ENCODE peak calls at places on chromosomes 6 and 20, in seven cellular contexts. One of them, this sample, is unnamed.

GRCh38 chr6:34391711-34392496 is 565 bp downstream of the NUDT3 start:
- DNase-seq in stimulated activated CD4-positive, alpha-beta T cell treated with anti-CD3 and anti-CD28 coated beads, TNF-alpha, amount 100 ng/mL, for 24 hours: peak
- DNase-seq in activated T-cell treated with anti-CD3 and anti-CD28 coated beads, Interleukin-2, amount 50 U/mL, for 48 hours: peak
- DNase-seq in activated naive CD4-positive, alpha-beta T cell: peak
- DNase-seq in neural crest cell: peak
- DNase-seq in astrocyte of the spinal cord: peak
- DNase-seq in activated T-helper 9 cell treated with anti-CD3 and anti-CD28 coated beads, Interleukin-2, amount 50 U/mL, for 16 hours: peak
- DNase-seq in this sample: peak

GRCh38 chr20:11267131-11267761 is 593.4 kb upstream of the JAG1 start:
- DNase-seq in stimulated activated CD4-positive, alpha-beta T cell treated with anti-CD3 and anti-CD28 coated beads, TNF-alpha, amount 100 ng/mL, for 24 hours: no peak
- DNase-seq in activated T-cell treated with anti-CD3 and anti-CD28 coated beads, Interleukin-2, amount 50 U/mL, for 48 hours: no peak
- DNase-seq in activated naive CD4-positive, alpha-beta T cell: no peak
- DNase-seq in neural crest cell: no peak
- DNase-seq in astrocyte of the spinal cord: peak
- DNase-seq in activated T-helper 9 cell treated with anti-CD3 and anti-CD28 coated beads, Interleukin-2, amount 50 U/mL, for 16 hours: no peak
- DNase-seq in this sample: peak

GRCh38 chr6:154500769-154501171 is 9.7 kb downstream of the CNKSR3 start:
- DNase-seq in stimulated activated CD4-positive, alpha-beta T cell treated with anti-CD3 and anti-CD28 coated beads, TNF-alpha, amount 100 ng/mL, for 24 hours: no peak
- DNase-seq in activated T-cell treated with anti-CD3 and anti-CD28 coated beads, Interleukin-2, amount 50 U/mL, for 48 hours: no peak
- DNase-seq in activated naive CD4-positive, alpha-beta T cell: no peak
- DNase-seq in neural crest cell: no peak
- DNase-seq in astrocyte of the spinal cord: no peak
- DNase-seq in activated T-helper 9 cell treated with anti-CD3 and anti-CD28 coated beads, Interleukin-2, amount 50 U/mL, for 16 hours: no peak
- DNase-seq in this sample: no peak

GRCh38 chr6:44309092-44309491 is 4.1 kb downstream of the AARS2 start:
- DNase-seq in stimulated activated CD4-positive, alpha-beta T cell treated with anti-CD3 and anti-CD28 coated beads, TNF-alpha, amount 100 ng/mL, for 24 hours: no peak
- DNase-seq in activated T-cell treated with anti-CD3 and anti-CD28 coated beads, Interleukin-2, amount 50 U/mL, for 48 hours: no peak
- DNase-seq in activated naive CD4-positive, alpha-beta T cell: no peak
- DNase-seq in neural crest cell: no peak
- DNase-seq in astrocyte of the spinal cord: peak
- DNase-seq in activated T-helper 9 cell treated with anti-CD3 and anti-CD28 coated beads, Interleukin-2, amount 50 U/mL, for 16 hours: no peak
- DNase-seq in this sample: no peak

GRCh38 chr6:143743256-143744166 is 65.7 kb downstream of the PHACTR2 start:
- DNase-seq in stimulated activated CD4-positive, alpha-beta T cell treated with anti-CD3 and anti-CD28 coated beads, TNF-alpha, amount 100 ng/mL, for 24 hours: no peak
- DNase-seq in activated T-cell treated with anti-CD3 and anti-CD28 coated beads, Interleukin-2, amount 50 U/mL, for 48 hours: no peak
- DNase-seq in activated naive CD4-positive, alpha-beta T cell: no peak
- DNase-seq in neural crest cell: no peak
- DNase-seq in astrocyte of the spinal cord: peak
- DNase-seq in activated T-helper 9 cell treated with anti-CD3 and anti-CD28 coated beads, Interleukin-2, amount 50 U/mL, for 16 hours: no peak
- DNase-seq in this sample: peak

GRCh38 chr20:44104807-44105517 is 82.0 kb downstream of the JPH2 start:
- DNase-seq in stimulated activated CD4-positive, alpha-beta T cell treated with anti-CD3 and anti-CD28 coated beads, TNF-alpha, amount 100 ng/mL, for 24 hours: no peak
- DNase-seq in activated T-cell treated with anti-CD3 and anti-CD28 coated beads, Interleukin-2, amount 50 U/mL, for 48 hours: no peak
- DNase-seq in activated naive CD4-positive, alpha-beta T cell: no peak
- DNase-seq in neural crest cell: no peak
- DNase-seq in astrocyte of the spinal cord: peak
- DNase-seq in activated T-helper 9 cell treated with anti-CD3 and anti-CD28 coated beads, Interleukin-2, amount 50 U/mL, for 16 hours: no peak
- DNase-seq in this sample: no peak

GRCh38 chr20:45121388-45121787 is 2.9 kb downstream of the WFDC12 start:
- DNase-seq in stimulated activated CD4-positive, alpha-beta T cell treated with anti-CD3 and anti-CD28 coated beads, TNF-alpha, amount 100 ng/mL, for 24 hours: no peak
- DNase-seq in activated T-cell treated with anti-CD3 and anti-CD28 coated beads, Interleukin-2, amount 50 U/mL, for 48 hours: no peak
- DNase-seq in activated naive CD4-positive, alpha-beta T cell: no peak
- DNase-seq in neural crest cell: no peak
- DNase-seq in astrocyte of the spinal cord: no peak
- DNase-seq in activated T-helper 9 cell treated with anti-CD3 and anti-CD28 coated beads, Interleukin-2, amount 50 U/mL, for 16 hours: no peak
- DNase-seq in this sample: no peak

GRCh38 chr20:49203746-49204145 is 15.5 kb upstream of the DDX27 start:
- DNase-seq in stimulated activated CD4-positive, alpha-beta T cell treated with anti-CD3 and anti-CD28 coated beads, TNF-alpha, amount 100 ng/mL, for 24 hours: no peak
- DNase-seq in activated T-cell treated with anti-CD3 and anti-CD28 coated beads, Interleukin-2, amount 50 U/mL, for 48 hours: no peak
- DNase-seq in activated naive CD4-positive, alpha-beta T cell: no peak
- DNase-seq in neural crest cell: no peak
- DNase-seq in astrocyte of the spinal cord: no peak
- DNase-seq in activated T-helper 9 cell treated with anti-CD3 and anti-CD28 coated beads, Interleukin-2, amount 50 U/mL, for 16 hours: no peak
- DNase-seq in this sample: no peak

GRCh38 chr20:34753706-34754461 is 49.7 kb downstream of the TP53INP2 start:
- DNase-seq in stimulated activated CD4-positive, alpha-beta T cell treated with anti-CD3 and anti-CD28 coated beads, TNF-alpha, amount 100 ng/mL, for 24 hours: no peak
- DNase-seq in activated T-cell treated with anti-CD3 and anti-CD28 coated beads, Interleukin-2, amount 50 U/mL, for 48 hours: no peak
- DNase-seq in activated naive CD4-positive, alpha-beta T cell: no peak
- DNase-seq in neural crest cell: no peak
- DNase-seq in astrocyte of the spinal cord: no peak
- DNase-seq in activated T-helper 9 cell treated with anti-CD3 and anti-CD28 coated beads, Interleukin-2, amount 50 U/mL, for 16 hours: no peak
- DNase-seq in this sample: no peak

GRCh38 chr6:142884214-142885035 is 60.6 kb downstream of the HIVEP2 start:
- DNase-seq in stimulated activated CD4-positive, alpha-beta T cell treated with anti-CD3 and anti-CD28 coated beads, TNF-alpha, amount 100 ng/mL, for 24 hours: no peak
- DNase-seq in activated T-cell treated with anti-CD3 and anti-CD28 coated beads, Interleukin-2, amount 50 U/mL, for 48 hours: no peak
- DNase-seq in activated naive CD4-positive, alpha-beta T cell: no peak
- DNase-seq in neural crest cell: no peak
- DNase-seq in astrocyte of the spinal cord: no peak
- DNase-seq in activated T-helper 9 cell treated with anti-CD3 and anti-CD28 coated beads, Interleukin-2, amount 50 U/mL, for 16 hours: no peak
- DNase-seq in this sample: no peak

GRCh38 chr20:7741866-7742265 is 198.4 kb downstream of the HAO1 start:
- DNase-seq in stimulated activated CD4-positive, alpha-beta T cell treated with anti-CD3 and anti-CD28 coated beads, TNF-alpha, amount 100 ng/mL, for 24 hours: no peak
- DNase-seq in activated T-cell treated with anti-CD3 and anti-CD28 coated beads, Interleukin-2, amount 50 U/mL, for 48 hours: no peak
- DNase-seq in activated naive CD4-positive, alpha-beta T cell: no peak
- DNase-seq in neural crest cell: no peak
- DNase-seq in astrocyte of the spinal cord: no peak
- DNase-seq in activated T-helper 9 cell treated with anti-CD3 and anti-CD28 coated beads, Interleukin-2, amount 50 U/mL, for 16 hours: no peak
- DNase-seq in this sample: no peak

GRCh38 chr20:14401479-14402138 is 64.2 kb upstream of the FLRT3 start:
- DNase-seq in stimulated activated CD4-positive, alpha-beta T cell treated with anti-CD3 and anti-CD28 coated beads, TNF-alpha, amount 100 ng/mL, for 24 hours: no peak
- DNase-seq in activated T-cell treated with anti-CD3 and anti-CD28 coated beads, Interleukin-2, amount 50 U/mL, for 48 hours: no peak
- DNase-seq in activated naive CD4-positive, alpha-beta T cell: no peak
- DNase-seq in neural crest cell: no peak
- DNase-seq in astrocyte of the spinal cord: no peak
- DNase-seq in activated T-helper 9 cell treated with anti-CD3 and anti-CD28 coated beads, Interleukin-2, amount 50 U/mL, for 16 hours: no peak
- DNase-seq in this sample: no peak

GRCh38 chr20:45311589-45312211 is 3.6 kb upstream of the MATN4 start:
- DNase-seq in stimulated activated CD4-positive, alpha-beta T cell treated with anti-CD3 and anti-CD28 coated beads, TNF-alpha, amount 100 ng/mL, for 24 hours: peak
- DNase-seq in activated T-cell treated with anti-CD3 and anti-CD28 coated beads, Interleukin-2, amount 50 U/mL, for 48 hours: peak
- DNase-seq in activated naive CD4-positive, alpha-beta T cell: peak
- DNase-seq in neural crest cell: peak
- DNase-seq in astrocyte of the spinal cord: no peak
- DNase-seq in activated T-helper 9 cell treated with anti-CD3 and anti-CD28 coated beads, Interleukin-2, amount 50 U/mL, for 16 hours: peak
- DNase-seq in this sample: no peak

GRCh38 chr6:113830140-113830539 is 27.0 kb upstream of the MARCKS start:
- DNase-seq in stimulated activated CD4-positive, alpha-beta T cell treated with anti-CD3 and anti-CD28 coated beads, TNF-alpha, amount 100 ng/mL, for 24 hours: no peak
- DNase-seq in activated T-cell treated with anti-CD3 and anti-CD28 coated beads, Interleukin-2, amount 50 U/mL, for 48 hours: no peak
- DNase-seq in activated naive CD4-positive, alpha-beta T cell: no peak
- DNase-seq in neural crest cell: no peak
- DNase-seq in astrocyte of the spinal cord: no peak
- DNase-seq in activated T-helper 9 cell treated with anti-CD3 and anti-CD28 coated beads, Interleukin-2, amount 50 U/mL, for 16 hours: no peak
- DNase-seq in this sample: no peak

GRCh38 chr6:40695114-40695513 is 108.0 kb upstream of the LRFN2 start:
- DNase-seq in stimulated activated CD4-positive, alpha-beta T cell treated with anti-CD3 and anti-CD28 coated beads, TNF-alpha, amount 100 ng/mL, for 24 hours: no peak
- DNase-seq in activated T-cell treated with anti-CD3 and anti-CD28 coated beads, Interleukin-2, amount 50 U/mL, for 48 hours: no peak
- DNase-seq in activated naive CD4-positive, alpha-beta T cell: no peak
- DNase-seq in neural crest cell: no peak
- DNase-seq in astrocyte of the spinal cord: no peak
- DNase-seq in activated T-helper 9 cell treated with anti-CD3 and anti-CD28 coated beads, Interleukin-2, amount 50 U/mL, for 16 hours: no peak
- DNase-seq in this sample: no peak

GRCh38 chr6:20755631-20756030 is 221.4 kb downstream of the CDKAL1 start:
- DNase-seq in stimulated activated CD4-positive, alpha-beta T cell treated with anti-CD3 and anti-CD28 coated beads, TNF-alpha, amount 100 ng/mL, for 24 hours: no peak
- DNase-seq in activated T-cell treated with anti-CD3 and anti-CD28 coated beads, Interleukin-2, amount 50 U/mL, for 48 hours: no peak
- DNase-seq in activated naive CD4-positive, alpha-beta T cell: no peak
- DNase-seq in neural crest cell: no peak
- DNase-seq in astrocyte of the spinal cord: peak
- DNase-seq in activated T-helper 9 cell treated with anti-CD3 and anti-CD28 coated beads, Interleukin-2, amount 50 U/mL, for 16 hours: no peak
- DNase-seq in this sample: no peak

GRCh38 chr20:47907031-47907670 is 121.9 kb upstream of the SULF2 start:
- DNase-seq in stimulated activated CD4-positive, alpha-beta T cell treated with anti-CD3 and anti-CD28 coated beads, TNF-alpha, amount 100 ng/mL, for 24 hours: no peak
- DNase-seq in activated T-cell treated with anti-CD3 and anti-CD28 coated beads, Interleukin-2, amount 50 U/mL, for 48 hours: no peak
- DNase-seq in activated naive CD4-positive, alpha-beta T cell: no peak
- DNase-seq in neural crest cell: no peak
- DNase-seq in astrocyte of the spinal cord: no peak
- DNase-seq in activated T-helper 9 cell treated with anti-CD3 and anti-CD28 coated beads, Interleukin-2, amount 50 U/mL, for 16 hours: no peak
- DNase-seq in this sample: no peak

GRCh38 chr6:93087606-93088005 is 331.8 kb downstream of the EPHA7 start:
- DNase-seq in stimulated activated CD4-positive, alpha-beta T cell treated with anti-CD3 and anti-CD28 coated beads, TNF-alpha, amount 100 ng/mL, for 24 hours: no peak
- DNase-seq in activated T-cell treated with anti-CD3 and anti-CD28 coated beads, Interleukin-2, amount 50 U/mL, for 48 hours: no peak
- DNase-seq in activated naive CD4-positive, alpha-beta T cell: no peak
- DNase-seq in neural crest cell: no peak
- DNase-seq in astrocyte of the spinal cord: no peak
- DNase-seq in activated T-helper 9 cell treated with anti-CD3 and anti-CD28 coated beads, Interleukin-2, amount 50 U/mL, for 16 hours: no peak
- DNase-seq in this sample: no peak

GRCh38 chr6:37396571-37397185 is 36.3 kb upstream of the CMTR1 start:
- DNase-seq in stimulated activated CD4-positive, alpha-beta T cell treated with anti-CD3 and anti-CD28 coated beads, TNF-alpha, amount 100 ng/mL, for 24 hours: no peak
- DNase-seq in activated T-cell treated with anti-CD3 and anti-CD28 coated beads, Interleukin-2, amount 50 U/mL, for 48 hours: no peak
- DNase-seq in activated naive CD4-positive, alpha-beta T cell: no peak
- DNase-seq in neural crest cell: no peak
- DNase-seq in astrocyte of the spinal cord: peak
- DNase-seq in activated T-helper 9 cell treated with anti-CD3 and anti-CD28 coated beads, Interleukin-2, amount 50 U/mL, for 16 hours: no peak
- DNase-seq in this sample: no peak

GRCh38 chr20:9515761-9516657 is 1.6 kb downstream of the LAMP5 start:
- DNase-seq in stimulated activated CD4-positive, alpha-beta T cell treated with anti-CD3 and anti-CD28 coated beads, TNF-alpha, amount 100 ng/mL, for 24 hours: no peak
- DNase-seq in activated T-cell treated with anti-CD3 and anti-CD28 coated beads, Interleukin-2, amount 50 U/mL, for 48 hours: no peak
- DNase-seq in activated naive CD4-positive, alpha-beta T cell: no peak
- DNase-seq in neural crest cell: no peak
- DNase-seq in astrocyte of the spinal cord: no peak
- DNase-seq in activated T-helper 9 cell treated with anti-CD3 and anti-CD28 coated beads, Interleukin-2, amount 50 U/mL, for 16 hours: no peak
- DNase-seq in this sample: no peak

GRCh38 chr6:7261030-7261841 is 51.8 kb downstream of the SSR1 start:
- DNase-seq in stimulated activated CD4-positive, alpha-beta T cell treated with anti-CD3 and anti-CD28 coated beads, TNF-alpha, amount 100 ng/mL, for 24 hours: peak
- DNase-seq in activated T-cell treated with anti-CD3 and anti-CD28 coated beads, Interleukin-2, amount 50 U/mL, for 48 hours: peak
- DNase-seq in activated naive CD4-positive, alpha-beta T cell: no peak
- DNase-seq in neural crest cell: peak
- DNase-seq in astrocyte of the spinal cord: peak
- DNase-seq in activated T-helper 9 cell treated with anti-CD3 and anti-CD28 coated beads, Interleukin-2, amount 50 U/mL, for 16 hours: no peak
- DNase-seq in this sample: peak

GRCh38 chr20:10314198-10314597 is 95.6 kb downstream of the SNAP25 start:
- DNase-seq in stimulated activated CD4-positive, alpha-beta T cell treated with anti-CD3 and anti-CD28 coated beads, TNF-alpha, amount 100 ng/mL, for 24 hours: no peak
- DNase-seq in activated T-cell treated with anti-CD3 and anti-CD28 coated beads, Interleukin-2, amount 50 U/mL, for 48 hours: no peak
- DNase-seq in activated naive CD4-positive, alpha-beta T cell: no peak
- DNase-seq in neural crest cell: no peak
- DNase-seq in astrocyte of the spinal cord: peak
- DNase-seq in activated T-helper 9 cell treated with anti-CD3 and anti-CD28 coated beads, Interleukin-2, amount 50 U/mL, for 16 hours: no peak
- DNase-seq in this sample: no peak

GRCh38 chr20:48723308-48724264 is 104.2 kb downstream of the PREX1 start:
- DNase-seq in stimulated activated CD4-positive, alpha-beta T cell treated with anti-CD3 and anti-CD28 coated beads, TNF-alpha, amount 100 ng/mL, for 24 hours: no peak
- DNase-seq in activated T-cell treated with anti-CD3 and anti-CD28 coated beads, Interleukin-2, amount 50 U/mL, for 48 hours: no peak
- DNase-seq in activated naive CD4-positive, alpha-beta T cell: no peak
- DNase-seq in neural crest cell: no peak
- DNase-seq in astrocyte of the spinal cord: peak
- DNase-seq in activated T-helper 9 cell treated with anti-CD3 and anti-CD28 coated beads, Interleukin-2, amount 50 U/mL, for 16 hours: no peak
- DNase-seq in this sample: no peak

GRCh38 chr20:650954-651353 is 2.0 kb downstream of the SRXN1 start:
- DNase-seq in stimulated activated CD4-positive, alpha-beta T cell treated with anti-CD3 and anti-CD28 coated beads, TNF-alpha, amount 100 ng/mL, for 24 hours: no peak
- DNase-seq in activated T-cell treated with anti-CD3 and anti-CD28 coated beads, Interleukin-2, amount 50 U/mL, for 48 hours: no peak
- DNase-seq in activated naive CD4-positive, alpha-beta T cell: no peak
- DNase-seq in neural crest cell: no peak
- DNase-seq in astrocyte of the spinal cord: no peak
- DNase-seq in activated T-helper 9 cell treated with anti-CD3 and anti-CD28 coated beads, Interleukin-2, amount 50 U/mL, for 16 hours: no peak
- DNase-seq in this sample: no peak

GRCh38 chr6:150813319-150813992 is 52.0 kb upstream of the MTHFD1L start:
- DNase-seq in stimulated activated CD4-positive, alpha-beta T cell treated with anti-CD3 and anti-CD28 coated beads, TNF-alpha, amount 100 ng/mL, for 24 hours: peak
- DNase-seq in activated T-cell treated with anti-CD3 and anti-CD28 coated beads, Interleukin-2, amount 50 U/mL, for 48 hours: peak
- DNase-seq in activated naive CD4-positive, alpha-beta T cell: no peak
- DNase-seq in neural crest cell: no peak
- DNase-seq in astrocyte of the spinal cord: peak
- DNase-seq in activated T-helper 9 cell treated with anti-CD3 and anti-CD28 coated beads, Interleukin-2, amount 50 U/mL, for 16 hours: peak
- DNase-seq in this sample: no peak

GRCh38 chr20:62321521-62321948 is 18.7 kb downstream of the ADRM1 start:
- DNase-seq in stimulated activated CD4-positive, alpha-beta T cell treated with anti-CD3 and anti-CD28 coated beads, TNF-alpha, amount 100 ng/mL, for 24 hours: peak
- DNase-seq in activated T-cell treated with anti-CD3 and anti-CD28 coated beads, Interleukin-2, amount 50 U/mL, for 48 hours: no peak
- DNase-seq in activated naive CD4-positive, alpha-beta T cell: no peak
- DNase-seq in neural crest cell: no peak
- DNase-seq in astrocyte of the spinal cord: no peak
- DNase-seq in activated T-helper 9 cell treated with anti-CD3 and anti-CD28 coated beads, Interleukin-2, amount 50 U/mL, for 16 hours: no peak
- DNase-seq in this sample: no peak

GRCh38 chr20:32516985-32517873 is 67.9 kb downstream of the NOL4L start:
- DNase-seq in stimulated activated CD4-positive, alpha-beta T cell treated with anti-CD3 and anti-CD28 coated beads, TNF-alpha, amount 100 ng/mL, for 24 hours: no peak
- DNase-seq in activated T-cell treated with anti-CD3 and anti-CD28 coated beads, Interleukin-2, amount 50 U/mL, for 48 hours: no peak
- DNase-seq in activated naive CD4-positive, alpha-beta T cell: no peak
- DNase-seq in neural crest cell: no peak
- DNase-seq in astrocyte of the spinal cord: no peak
- DNase-seq in activated T-helper 9 cell treated with anti-CD3 and anti-CD28 coated beads, Interleukin-2, amount 50 U/mL, for 16 hours: no peak
- DNase-seq in this sample: peak

GRCh38 chr6:79250559-79250958 is 16.1 kb upstream of the HMGN3 start:
- DNase-seq in stimulated activated CD4-positive, alpha-beta T cell treated with anti-CD3 and anti-CD28 coated beads, TNF-alpha, amount 100 ng/mL, for 24 hours: no peak
- DNase-seq in activated T-cell treated with anti-CD3 and anti-CD28 coated beads, Interleukin-2, amount 50 U/mL, for 48 hours: no peak
- DNase-seq in activated naive CD4-positive, alpha-beta T cell: no peak
- DNase-seq in neural crest cell: no peak
- DNase-seq in astrocyte of the spinal cord: no peak
- DNase-seq in activated T-helper 9 cell treated with anti-CD3 and anti-CD28 coated beads, Interleukin-2, amount 50 U/mL, for 16 hours: no peak
- DNase-seq in this sample: no peak

GRCh38 chr20:3312940-3313656 is 74.1 kb upstream of the SLC4A11 start:
- DNase-seq in stimulated activated CD4-positive, alpha-beta T cell treated with anti-CD3 and anti-CD28 coated beads, TNF-alpha, amount 100 ng/mL, for 24 hours: no peak
- DNase-seq in activated T-cell treated with anti-CD3 and anti-CD28 coated beads, Interleukin-2, amount 50 U/mL, for 48 hours: no peak
- DNase-seq in activated naive CD4-positive, alpha-beta T cell: no peak
- DNase-seq in neural crest cell: no peak
- DNase-seq in astrocyte of the spinal cord: peak
- DNase-seq in activated T-helper 9 cell treated with anti-CD3 and anti-CD28 coated beads, Interleukin-2, amount 50 U/mL, for 16 hours: no peak
- DNase-seq in this sample: peak

GRCh38 chr6:137738197-137738596 is 128.9 kb upstream of the TNFAIP3 start:
- DNase-seq in stimulated activated CD4-positive, alpha-beta T cell treated with anti-CD3 and anti-CD28 coated beads, TNF-alpha, amount 100 ng/mL, for 24 hours: no peak
- DNase-seq in activated T-cell treated with anti-CD3 and anti-CD28 coated beads, Interleukin-2, amount 50 U/mL, for 48 hours: no peak
- DNase-seq in activated naive CD4-positive, alpha-beta T cell: no peak
- DNase-seq in neural crest cell: no peak
- DNase-seq in astrocyte of the spinal cord: peak
- DNase-seq in activated T-helper 9 cell treated with anti-CD3 and anti-CD28 coated beads, Interleukin-2, amount 50 U/mL, for 16 hours: no peak
- DNase-seq in this sample: no peak

GRCh38 chr6:43806041-43806757 is 36.2 kb downstream of the VEGFA start:
- DNase-seq in stimulated activated CD4-positive, alpha-beta T cell treated with anti-CD3 and anti-CD28 coated beads, TNF-alpha, amount 100 ng/mL, for 24 hours: no peak
- DNase-seq in activated T-cell treated with anti-CD3 and anti-CD28 coated beads, Interleukin-2, amount 50 U/mL, for 48 hours: no peak
- DNase-seq in activated naive CD4-positive, alpha-beta T cell: no peak
- DNase-seq in neural crest cell: no peak
- DNase-seq in astrocyte of the spinal cord: no peak
- DNase-seq in activated T-helper 9 cell treated with anti-CD3 and anti-CD28 coated beads, Interleukin-2, amount 50 U/mL, for 16 hours: no peak
- DNase-seq in this sample: no peak

GRCh38 chr20:15196580-15197255 is 859.3 kb upstream of the FLRT3 start:
- DNase-seq in stimulated activated CD4-positive, alpha-beta T cell treated with anti-CD3 and anti-CD28 coated beads, TNF-alpha, amount 100 ng/mL, for 24 hours: no peak
- DNase-seq in activated T-cell treated with anti-CD3 and anti-CD28 coated beads, Interleukin-2, amount 50 U/mL, for 48 hours: no peak
- DNase-seq in activated naive CD4-positive, alpha-beta T cell: no peak
- DNase-seq in neural crest cell: no peak
- DNase-seq in astrocyte of the spinal cord: no peak
- DNase-seq in activated T-helper 9 cell treated with anti-CD3 and anti-CD28 coated beads, Interleukin-2, amount 50 U/mL, for 16 hours: no peak
- DNase-seq in this sample: no peak

This sample was measured in SJSA1.